ENCODE peak calls at places on chromosome 12, in seven cellular contexts. One of them, this sample, is unnamed.

GRCh38 chr12:71865166-71865713 is 25.7 kb downstream of the TBC1D15 start:
- DNase-seq in activated T-helper 1 cell treated with anti-CD3 and anti-CD28 coated beads, Interleukin-2, amount 50 U/mL, for 16 hours: no peak
- DNase-seq in GM04503: peak; percentile 92
- DNase-seq in activated gamma-delta T cell: no peak
- DNase-seq in astrocyte of the spinal cord: peak; percentile 87
- DNase-seq in posterior cingulate gyrus: no peak
- DNase-seq in activated CD4-positive, alpha-beta T cell treated with anti-CD3 and anti-CD28 coated beads, Interleukin-2, amount 10 ng/mL, durations not matched to agents 7 days and 5 days: no peak
- DNase-seq in this sample: peak; percentile 81

GRCh38 chr12:52033506-52034258 is 17.6 kb upstream of the NR4A1 start:
- DNase-seq in activated CD4-positive, alpha-beta T cell treated with anti-CD3 and anti-CD28 coated beads, Interleukin-2, amount 10 ng/mL, durations not matched to agents 7 days and 5 days: no peak
- DNase-seq in GM04503: no peak
- DNase-seq in activated T-helper 1 cell treated with anti-CD3 and anti-CD28 coated beads, Interleukin-2, amount 50 U/mL, for 16 hours: no peak
- DNase-seq in astrocyte of the spinal cord: no peak
- DNase-seq in activated gamma-delta T cell: no peak
- DNase-seq in posterior cingulate gyrus: no peak
- DNase-seq in this sample: no peak

GRCh38 chr12:119988788-119989618 is at the start of gene BICDL1:
- DNase-seq in posterior cingulate gyrus: peak; percentile 64
- DNase-seq in GM04503: no peak
- DNase-seq in activated T-helper 1 cell treated with anti-CD3 and anti-CD28 coated beads, Interleukin-2, amount 50 U/mL, for 16 hours: peak; percentile 99
- DNase-seq in astrocyte of the spinal cord: peak; percentile 11
- DNase-seq in activated CD4-positive, alpha-beta T cell treated with anti-CD3 and anti-CD28 coated beads, Interleukin-2, amount 10 ng/mL, durations not matched to agents 7 days and 5 days: peak; percentile 97
- DNase-seq in activated gamma-delta T cell: peak; percentile 97
- DNase-seq in this sample: peak; percentile 75

GRCh38 chr12:46342562-46343033 is 30.0 kb downstream of the SLC38A2 start:
- DNase-seq in activated T-helper 1 cell treated with anti-CD3 and anti-CD28 coated beads, Interleukin-2, amount 50 U/mL, for 16 hours: no peak
- DNase-seq in activated CD4-positive, alpha-beta T cell treated with anti-CD3 and anti-CD28 coated beads, Interleukin-2, amount 10 ng/mL, durations not matched to agents 7 days and 5 days: peak; percentile 44
- DNase-seq in GM04503: no peak
- DNase-seq in posterior cingulate gyrus: peak; percentile 11
- DNase-seq in astrocyte of the spinal cord: peak; percentile 50
- DNase-seq in activated gamma-delta T cell: no peak
- DNase-seq in this sample: no peak

GRCh38 chr12:18432211-18432610 is 170.9 kb downstream of the PIK3C2G start:
- DNase-seq in posterior cingulate gyrus: no peak
- DNase-seq in activated CD4-positive, alpha-beta T cell treated with anti-CD3 and anti-CD28 coated beads, Interleukin-2, amount 10 ng/mL, durations not matched to agents 7 days and 5 days: no peak
- DNase-seq in activated gamma-delta T cell: no peak
- DNase-seq in GM04503: no peak
- DNase-seq in activated T-helper 1 cell treated with anti-CD3 and anti-CD28 coated beads, Interleukin-2, amount 50 U/mL, for 16 hours: no peak
- DNase-seq in astrocyte of the spinal cord: no peak
- DNase-seq in this sample: no peak

GRCh38 chr12:15693233-15693911 is 95.8 kb downstream of the EPS8 start:
- DNase-seq in GM04503: no peak
- DNase-seq in activated gamma-delta T cell: no peak
- DNase-seq in posterior cingulate gyrus: no peak
- DNase-seq in astrocyte of the spinal cord: peak; percentile 68
- DNase-seq in activated T-helper 1 cell treated with anti-CD3 and anti-CD28 coated beads, Interleukin-2, amount 50 U/mL, for 16 hours: no peak
- DNase-seq in activated CD4-positive, alpha-beta T cell treated with anti-CD3 and anti-CD28 coated beads, Interleukin-2, amount 10 ng/mL, durations not matched to agents 7 days and 5 days: no peak
- DNase-seq in this sample: no peak

GRCh38 chr12:130134563-130134915 is 27.7 kb upstream of the FZD10 start:
- DNase-seq in activated gamma-delta T cell: no peak
- DNase-seq in posterior cingulate gyrus: no peak
- DNase-seq in GM04503: no peak
- DNase-seq in activated T-helper 1 cell treated with anti-CD3 and anti-CD28 coated beads, Interleukin-2, amount 50 U/mL, for 16 hours: no peak
- DNase-seq in activated CD4-positive, alpha-beta T cell treated with anti-CD3 and anti-CD28 coated beads, Interleukin-2, amount 10 ng/mL, durations not matched to agents 7 days and 5 days: no peak
- DNase-seq in astrocyte of the spinal cord: no peak
- DNase-seq in this sample: no peak

GRCh38 chr12:50505386-50505827 is 622 bp downstream of the DIP2B start:
- DNase-seq in activated CD4-positive, alpha-beta T cell treated with anti-CD3 and anti-CD28 coated beads, Interleukin-2, amount 10 ng/mL, durations not matched to agents 7 days and 5 days: peak; percentile 39
- DNase-seq in astrocyte of the spinal cord: peak; percentile 23
- DNase-seq in posterior cingulate gyrus: no peak
- DNase-seq in activated gamma-delta T cell: no peak
- DNase-seq in activated T-helper 1 cell treated with anti-CD3 and anti-CD28 coated beads, Interleukin-2, amount 50 U/mL, for 16 hours: peak; percentile 9
- DNase-seq in GM04503: no peak
- DNase-seq in this sample: no peak

GRCh38 chr12:76636141-76636692 is 76.6 kb upstream of the OSBPL8 start:
- DNase-seq in GM04503: no peak
- DNase-seq in activated CD4-positive, alpha-beta T cell treated with anti-CD3 and anti-CD28 coated beads, Interleukin-2, amount 10 ng/mL, durations not matched to agents 7 days and 5 days: no peak
- DNase-seq in posterior cingulate gyrus: no peak
- DNase-seq in activated gamma-delta T cell: no peak
- DNase-seq in astrocyte of the spinal cord: peak; percentile 39
- DNase-seq in activated T-helper 1 cell treated with anti-CD3 and anti-CD28 coated beads, Interleukin-2, amount 50 U/mL, for 16 hours: no peak
- DNase-seq in this sample: peak; percentile 45

GRCh38 chr12:85657251-85657650 is 179.0 kb downstream of the RASSF9 start:
- DNase-seq in posterior cingulate gyrus: no peak
- DNase-seq in activated T-helper 1 cell treated with anti-CD3 and anti-CD28 coated beads, Interleukin-2, amount 50 U/mL, for 16 hours: no peak
- DNase-seq in activated gamma-delta T cell: no peak
- DNase-seq in astrocyte of the spinal cord: no peak
- DNase-seq in activated CD4-positive, alpha-beta T cell treated with anti-CD3 and anti-CD28 coated beads, Interleukin-2, amount 10 ng/mL, durations not matched to agents 7 days and 5 days: no peak
- DNase-seq in GM04503: no peak
- DNase-seq in this sample: no peak

GRCh38 chr12:108839011-108839889 is 18.1 kb downstream of the SSH1 start:
- DNase-seq in activated T-helper 1 cell treated with anti-CD3 and anti-CD28 coated beads, Interleukin-2, amount 50 U/mL, for 16 hours: no peak
- DNase-seq in astrocyte of the spinal cord: peak; percentile 69
- DNase-seq in activated CD4-positive, alpha-beta T cell treated with anti-CD3 and anti-CD28 coated beads, Interleukin-2, amount 10 ng/mL, durations not matched to agents 7 days and 5 days: no peak
- DNase-seq in posterior cingulate gyrus: no peak
- DNase-seq in GM04503: peak; percentile 91
- DNase-seq in activated gamma-delta T cell: no peak
- DNase-seq in this sample: peak; percentile 85

GRCh38 chr12:113244015-113244983 is 23.0 kb downstream of the TPCN1 start:
- DNase-seq in activated CD4-positive, alpha-beta T cell treated with anti-CD3 and anti-CD28 coated beads, Interleukin-2, amount 10 ng/mL, durations not matched to agents 7 days and 5 days: no peak
- DNase-seq in GM04503: no peak
- DNase-seq in posterior cingulate gyrus: peak; percentile 77
- DNase-seq in astrocyte of the spinal cord: no peak
- DNase-seq in activated T-helper 1 cell treated with anti-CD3 and anti-CD28 coated beads, Interleukin-2, amount 50 U/mL, for 16 hours: no peak
- DNase-seq in activated gamma-delta T cell: no peak
- DNase-seq in this sample: peak; percentile 84

GRCh38 chr12:52617403-52617785 is 965 bp downstream of the KRT73 start:
- DNase-seq in activated CD4-positive, alpha-beta T cell treated with anti-CD3 and anti-CD28 coated beads, Interleukin-2, amount 10 ng/mL, durations not matched to agents 7 days and 5 days: no peak
- DNase-seq in posterior cingulate gyrus: no peak
- DNase-seq in activated T-helper 1 cell treated with anti-CD3 and anti-CD28 coated beads, Interleukin-2, amount 50 U/mL, for 16 hours: no peak
- DNase-seq in activated gamma-delta T cell: no peak
- DNase-seq in astrocyte of the spinal cord: no peak
- DNase-seq in GM04503: no peak
- DNase-seq in this sample: no peak

This sample was measured in astrocyte of the hippocampus.